ENCODE peak calls at places on chromosomes 16 and 17, in four cellular contexts. S is A549, M is GM12878, R is SK-N-SH. E is an unnamed sample.

GRCh38 chr17:17750881-17751280 is 69.6 kb downstream of the RAI1 start:
- DNase-seq in S (no peak), R (no peak), M (peak; percentile 47), E (no peak)

GRCh38 chr17:13135496-13135895 is 117.7 kb upstream of the ELAC2 start:
- DNase-seq in M (no peak), S (no peak), R (no peak), E (no peak)

GRCh38 chr16:77736879-77737278 is 14.6 kb downstream of the NUDT7 start:
- DNase-seq in S (no peak), R (no peak), M (no peak), E (peak; percentile 91)

GRCh38 chr17:34300652-34301390 is 15.3 kb downstream of the CCL11 start:
- DNase-seq in M (no peak), S (no peak), R (no peak), E (no peak)

GRCh38 chr16:68267612-68268405 is 3.5 kb downstream of the SLC7A6 start:
- DNase-seq in S (no peak), R (no peak), M (no peak), E (peak; percentile 61)

GRCh38 chr16:22322741-22323140 is 25.5 kb downstream of the POLR3E start:
- DNase-seq in S (no peak), R (no peak), M (no peak), E (no peak)

GRCh38 chr16:46949216-46949892 is 24.1 kb downstream of the DNAJA2 start:
- DNase-seq in R (no peak), M (no peak), S (no peak), E (no peak)

GRCh38 chr17:17224137-17224536 is 12.8 kb downstream of the FLCN start:
- DNase-seq in S (no peak), M (no peak), R (no peak), E (no peak)

GRCh38 chr16:10039220-10040096 is 142.8 kb downstream of the GRIN2A start:
- DNase-seq in R (peak; percentile 77), M (no peak), S (peak; percentile 38), E (no peak)

GRCh38 chr17:56009795-56010715 is 143.2 kb upstream of the ANKFN1 start:
- DNase-seq in R (no peak), M (no peak), S (no peak), E (no peak)

GRCh38 chr16:50961944-50962343 is 189.1 kb downstream of the SALL1 start:
- DNase-seq in M (no peak), S (no peak), R (no peak), E (no peak)

GRCh38 chr16:57091990-57092785 is at the start of gene CPNE2:
- DNase-seq in R (peak; percentile 95), M (no peak), S (peak; percentile 48), E (no peak)

GRCh38 chr16:4306439-4307214 is 9.2 kb upstream of the GLIS2 start:
- DNase-seq in M (no peak), R (peak; percentile 70), S (no peak), E (no peak)

GRCh38 chr16:48160575-48160974 is 4.8 kb upstream of the ABCC12 start:
- DNase-seq in M (no peak), R (no peak), S (no peak), E (no peak)

GRCh38 chr16:70592106-70592571 is 54.2 kb upstream of the IL34 start:
- DNase-seq in S (no peak), R (no peak), M (no peak), E (no peak)

GRCh38 chr16:2786061-2786825 is 1.1 kb downstream of the PRSS33 start:
- DNase-seq in R (no peak), M (no peak), S (no peak), E (no peak)

GRCh38 chr17:58421711-58422110 is 4.4 kb upstream of the RNF43 start:
- DNase-seq in M (no peak), S (no peak), R (no peak), E (no peak)

GRCh38 chr16:1876468-1876867 is 4.5 kb upstream of the MEIOB start:
- DNase-seq in S (no peak), M (peak; percentile 20), R (no peak), E (no peak)

GRCh38 chr17:31327534-31328526 is 6.4 kb upstream of the EVI2A start:
- DNase-seq in S (peak; percentile 35), M (no peak), R (no peak), E (peak; percentile 52)

DNA sequence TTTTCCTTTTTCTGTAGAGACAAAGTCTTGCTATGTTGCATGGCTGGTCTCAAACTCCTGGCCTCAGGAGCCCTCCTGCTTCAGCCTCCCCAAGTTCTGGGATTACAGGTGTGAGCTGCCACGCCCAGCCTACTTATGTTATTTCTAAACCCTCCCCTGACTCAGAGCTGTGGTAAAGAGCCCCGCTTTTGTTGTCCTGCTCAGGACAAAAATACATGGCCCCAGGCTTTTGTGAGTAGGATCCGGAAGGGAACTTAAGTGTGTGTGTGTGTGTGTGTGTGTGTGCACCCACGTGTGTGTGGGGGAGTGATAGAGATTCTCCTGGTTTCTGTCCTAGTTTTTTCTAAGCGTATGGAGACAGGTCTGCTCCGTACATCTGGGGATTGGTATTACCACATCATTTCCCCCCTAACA is 67.2 kb downstream of the PRKCB start:
- DNase-seq in M (no peak), S (peak; percentile 46), R (no peak), E (no peak)
- TF ChIP-seq PBX3 in M (no peak), S (no peak), R (no peak), E (no peak)

GRCh38 chr17:51366866-51367265 is 106.5 kb downstream of the UTP18 start:
- DNase-seq in R (no peak), M (no peak), S (no peak), E (no peak)
- TF ChIP-seq PBX3 in R (no peak), M (no peak), S (no peak), E (no peak)

DNA sequence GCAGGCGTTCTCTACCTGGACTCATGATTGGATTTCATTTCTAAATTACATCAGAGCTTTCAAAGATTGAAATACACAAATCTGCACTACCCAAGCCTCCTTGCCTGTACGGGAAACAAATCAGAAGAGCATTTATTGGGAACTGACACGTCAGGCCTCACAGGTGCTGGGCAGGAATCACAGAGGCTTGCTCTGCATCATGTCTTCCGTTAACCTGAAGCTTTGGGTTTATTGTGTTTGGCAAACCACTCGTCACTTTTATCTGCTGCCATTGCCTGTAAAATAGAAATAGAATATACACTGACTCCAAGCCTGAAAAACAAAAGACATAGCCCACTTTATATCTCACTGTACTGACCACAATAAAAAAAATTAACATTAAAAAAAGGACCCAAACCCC is 7.9 kb upstream of the GEMIN4 start:
- DNase-seq in M (no peak), S (no peak), R (no peak), E (no peak)
- TF ChIP-seq PBX3 in M (no peak), S (no peak), R (no peak), E (no peak)

DNA sequence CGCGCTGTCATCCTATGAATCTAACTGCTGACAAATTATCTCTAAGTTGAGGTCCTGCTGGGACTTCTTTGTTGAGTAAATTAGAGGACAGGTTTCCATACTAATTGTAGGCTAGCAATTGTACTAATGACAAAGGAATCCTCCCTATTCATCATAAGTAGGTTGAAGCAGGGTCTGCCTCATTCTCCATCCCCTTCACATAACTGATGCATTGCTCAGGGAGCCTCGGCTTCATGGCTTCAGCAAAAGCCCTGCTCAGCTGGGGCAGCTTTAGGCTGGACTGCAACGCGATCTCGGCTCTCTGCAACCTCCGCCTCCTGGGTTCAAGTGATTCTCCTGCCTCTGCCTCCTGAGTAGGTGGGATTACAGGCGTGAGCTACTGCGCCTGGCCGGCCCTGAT is 83.1 kb upstream of the IRX6 start:
- DNase-seq in R (no peak), M (no peak), S (no peak), E (no peak)
- TF ChIP-seq PBX3 in R (no peak), M (no peak), S (no peak), E (no peak)